ENCODE peak calls at places on chromosomes 3 and 15, in seven cellular contexts. I is LoVo, F is activated T-cell treated with anti-CD3 and anti-CD28 coated beads for 24 hours, A is HS-5, R is prostate gland, Y is WERI-Rb-1, W is DMS153. O is an unnamed sample.

GRCh38 chr3:179244874-179245273 is 6.0 kb downstream of the KCNMB3 start:
- DNase-seq in Y (no peak), A (no peak), I (no peak), F (no peak), W (no peak), R (no peak), O (no peak)

GRCh38 chr3:13896473-13897154 is 16.7 kb upstream of the WNT7A start:
- DNase-seq in I (peak), W (peak), F (peak), R (peak), Y (peak), A (peak), O (peak)

GRCh38 chr3:143216709-143217182 is 97.2 kb downstream of the CHST2 start:
- DNase-seq in F (no peak), A (no peak), W (no peak), I (no peak), Y (no peak), R (no peak), O (no peak)

GRCh38 chr3:102715030-102715697 is 280.3 kb downstream of the ZPLD1 start:
- DNase-seq in A (peak), F (no peak), I (peak), R (no peak), W (no peak), Y (no peak), O (no peak)

GRCh38 chr3:189099031-189099471 is 72.7 kb upstream of the TPRG1 start:
- DNase-seq in I (no peak), Y (no peak), W (no peak), F (no peak), A (no peak), R (no peak), O (no peak)

GRCh38 chr15:101062063-101062462 is 142.9 kb downstream of the LRRK1 start:
- DNase-seq in R (no peak), A (no peak), I (no peak), W (no peak), Y (no peak), F (no peak), O (no peak)

GRCh38 chr3:70247955-70248354 is 64.5 kb downstream of the MDFIC2 start:
- DNase-seq in A (no peak), R (no peak), I (no peak), F (no peak), W (no peak), Y (no peak), O (no peak)

GRCh38 chr3:170322501-170323328 is 34.8 kb upstream of the SKIL start:
- DNase-seq in A (no peak), F (no peak), I (no peak), W (no peak), R (no peak), Y (no peak), O (no peak)

GRCh38 chr3:188848947-188849346 is 322.8 kb upstream of the TPRG1 start:
- DNase-seq in W (no peak), I (no peak), A (no peak), Y (no peak), F (no peak), R (no peak), O (no peak)

GRCh38 chr3:120171134-120171863 is 77.1 kb upstream of the GSK3B start:
- DNase-seq in W (no peak), Y (no peak), I (no peak), F (no peak), A (no peak), R (no peak), O (no peak)

GRCh38 chr3:46422617-46423016 is 15.6 kb downstream of the CCRL2 start:
- DNase-seq in A (peak), F (no peak), Y (no peak), I (peak), R (no peak), W (peak), O (peak)

GRCh38 chr3:11136871-11137626 is 17.2 kb upstream of the HRH1 start:
- DNase-seq in I (peak), Y (no peak), W (peak), A (peak), R (peak), F (no peak), O (peak)

GRCh38 chr3:20700702-20701101 is 514.7 kb upstream of the SGO1 start:
- DNase-seq in F (no peak), I (no peak), W (no peak), R (no peak), Y (no peak), A (no peak), O (no peak)

GRCh38 chr3:31509147-31509728 is 23.5 kb upstream of the STT3B start:
- DNase-seq in W (no peak), Y (no peak), I (no peak), A (no peak), R (no peak), F (no peak), O (no peak)

GRCh38 chr15:65132841-65133549 is 613 bp downstream of the PDCD7 start:
- DNase-seq in R (peak), I (peak), F (peak), A (no peak), Y (peak), W (no peak), O (peak)

GRCh38 chr3:187708696-187709095 is 6.3 kb upstream of the RTP2 start:
- DNase-seq in A (no peak), I (no peak), Y (no peak), R (no peak), W (no peak), F (no peak), O (no peak)

GRCh38 chr3:136733317-136733833 is 18.8 kb downstream of the STAG1 start:
- DNase-seq in W (no peak), R (no peak), F (no peak), I (no peak), Y (no peak), A (no peak), O (no peak)

GRCh38 chr15:50058231-50058630 is 60.8 kb downstream of the ATP8B4 start:
- DNase-seq in W (peak), A (no peak), F (no peak), I (no peak), R (no peak), Y (no peak), O (no peak)

GRCh38 chr3:63207066-63207590 is 71.0 kb upstream of the SYNPR start:
- DNase-seq in I (no peak), R (no peak), F (no peak), Y (no peak), A (no peak), W (no peak), O (no peak)

GRCh38 chr3:117278424-117279190 is 569.0 kb downstream of the TUSC7 start:
- DNase-seq in Y (no peak), W (peak), I (peak), R (peak), A (no peak), F (no peak), O (peak)

GRCh38 chr3:120909602-120909878 is 1.5 kb downstream of the STXBP5L start:
- DNase-seq in A (no peak), W (no peak), I (no peak), R (no peak), Y (no peak), F (no peak), O (no peak)

GRCh38 chr15:63236272-63236671 is 41.1 kb upstream of the APH1B start:
- DNase-seq in Y (no peak), A (peak), F (no peak), W (no peak), R (no peak), I (no peak), O (no peak)

GRCh38 chr3:188598872-188599271 is 444.9 kb downstream of the LPP start:
- DNase-seq in A (no peak), F (no peak), R (no peak), Y (no peak), W (no peak), I (no peak), O (no peak)

GRCh38 chr3:39990532-39990931 is 181.1 kb downstream of the MYRIP start:
- DNase-seq in F (peak), Y (peak), I (peak), A (peak), W (peak), R (peak), O (peak)

GRCh38 chr15:63015618-63016017 is 26.9 kb upstream of the TPM1 start:
- DNase-seq in I (peak), Y (no peak), R (no peak), A (no peak), W (no peak), F (no peak), O (peak)

GRCh38 chr3:116059421-116060096 is 385.7 kb downstream of the LSAMP start:
- DNase-seq in I (peak), A (peak), F (no peak), R (no peak), Y (no peak), W (peak), O (peak)

GRCh38 chr3:168436327-168436726 is 340.6 kb upstream of the GOLIM4 start:
- DNase-seq in I (no peak), R (no peak), Y (no peak), W (no peak), A (no peak), F (no peak), O (no peak)

GRCh38 chr3:56864090-56864489 is 62.3 kb upstream of the ARHGEF3 start:
- DNase-seq in F (peak), Y (no peak), W (no peak), I (no peak), A (no peak), R (no peak), O (no peak)

GRCh38 chr3:50122071-50122470 is 33.1 kb upstream of the SEMA3F start:
- DNase-seq in I (no peak), W (no peak), Y (peak), R (no peak), A (no peak), F (no peak), O (no peak)

GRCh38 chr3:147924755-147925154 is 515.6 kb downstream of the ZIC1 start:
- DNase-seq in I (no peak), W (no peak), R (no peak), Y (no peak), A (no peak), F (no peak), O (no peak)

GRCh38 chr3:138673641-138674040 is 65.1 kb downstream of the FAIM start:
- DNase-seq in A (no peak), F (no peak), R (no peak), W (no peak), Y (no peak), I (no peak), O (no peak)